ENCODE peak calls at places on chromosomes 11 and 22, in four cellular contexts. L is HAP-1, F is mesenteric fat pad, E is AG08395. Z is an unnamed sample.

GRCh38 chr11:75589933-75590332 is 27.9 kb downstream of the SERPINH1 start:
- DNase-seq in L (no peak), F (no peak), E (no peak), Z (no peak)

GRCh38 chr11:35214181-35214770 is 75.3 kb downstream of the CD44 start:
- DNase-seq in L (no peak), F (no peak), E (no peak), Z (no peak)

GRCh38 chr22:26043031-26043430 is 126.2 kb upstream of the SEZ6L start:
- DNase-seq in L (no peak), F (no peak), E (no peak), Z (no peak)

GRCh38 chr11:134045799-134046635 is 22.9 kb upstream of the JAM3 start:
- DNase-seq in L (no peak), F (no peak), E (no peak), Z (peak)

GRCh38 chr11:9787260-9787659 is 123.4 kb downstream of the SWAP70 start:
- DNase-seq in L (no peak), F (no peak), E (no peak), Z (no peak)

GRCh38 chr11:103987631-103988594 is 48.5 kb upstream of the DDI1 start:
- DNase-seq in L (no peak), F (no peak), E (no peak), Z (no peak)

GRCh38 chr11:39365809-39366436 is 2093.5 kb downstream of the LRRC4C start:
- DNase-seq in L (no peak), F (no peak), E (no peak), Z (no peak)

GRCh38 chr22:19805821-19806212 is 45.2 kb downstream of the TBX1 start:
- DNase-seq in L (peak), F (no peak), E (no peak), Z (no peak)

GRCh38 chr11:122869622-122870021 is 12.9 kb upstream of the JHY start:
- DNase-seq in L (no peak), F (no peak), E (no peak), Z (no peak)

Z was measured in iPS DF 19.7.